ENCODE peak calls at places on chromosome 20, in nine cellular contexts. R is A172; X is iPS-NIHi11; L is left ventricle myocardium superior; G is CD8-positive, alpha-beta memory T cell; U is GM13977; W is cardiac muscle cell; V is lower lobe of right lung; N is Daoy. M is an unnamed sample.

GRCh38 chr20:40111282-40111681 is 577.8 kb downstream of the MAFB start:
- DNase-seq in R (no peak), X (no peak), L (no peak), G (no peak), U (no peak), W (no peak), V (no peak), N (no peak), M (no peak)

GRCh38 chr20:25685276-25686080 is 11.2 kb downstream of the ZNF337 start:
- DNase-seq in R (no peak), X (peak; percentile 24), L (no peak), G (no peak), U (no peak), W (no peak), V (no peak), N (no peak), M (peak; percentile 65)

GRCh38 chr20:13412806-13413445 is 191.9 kb downstream of the ISM1 start:
- DNase-seq in R (no peak), X (no peak), L (no peak), G (no peak), U (no peak), W (no peak), V (no peak), N (peak; percentile 9), M (no peak)

GRCh38 chr20:14992961-14993360 is 655.5 kb upstream of the FLRT3 start:
- DNase-seq in R (peak; percentile 12), X (no peak), L (no peak), G (no peak), U (no peak), W (no peak), V (no peak), N (no peak), M (no peak)

GRCh38 chr20:1185781-1186334 is 1.1 kb upstream of the TMEM74B start:
- DNase-seq in R (peak; percentile 33), X (peak; percentile 86), L (peak; percentile 66), G (no peak), U (peak; percentile 85), W (peak; percentile 53), V (peak; percentile 67), N (peak; percentile 73), M (peak; percentile 89)

GRCh38 chr20:41616228-41616627 is 1.9 kb downstream of the CHD6 start:
- DNase-seq in R (no peak), X (no peak), L (no peak), G (no peak), U (no peak), W (peak; percentile 56), V (no peak), N (no peak), M (no peak)

GRCh38 chr20:35606127-35606526 is 9.5 kb upstream of the SPAG4 start:
- DNase-seq in R (no peak), X (no peak), L (no peak), G (no peak), U (no peak), W (no peak), V (no peak), N (no peak), M (no peak)

GRCh38 chr20:63538204-63539091 is 1.3 kb upstream of the PTK6 start:
- DNase-seq in R (peak; percentile 63), X (peak; percentile 54), L (no peak), G (peak; percentile 43), U (no peak), W (no peak), V (peak; percentile 86), N (no peak), M (no peak)

GRCh38 chr20:17822039-17822438 is 122.3 kb downstream of the BANF2 start:
- DNase-seq in R (peak; percentile 52), X (no peak), L (no peak), G (no peak), U (no peak), W (peak; percentile 92), V (no peak), N (no peak), M (no peak)

GRCh38 chr20:4190792-4191519 is 175.6 kb upstream of the RNF24 start:
- DNase-seq in R (no peak), X (no peak), L (no peak), G (no peak), U (no peak), W (no peak), V (no peak), N (no peak), M (no peak)

GRCh38 chr20:33475381-33476160 is 14.3 kb upstream of the CBFA2T2 start:
- DNase-seq in R (no peak), X (peak; percentile 60), L (no peak), G (no peak), U (no peak), W (no peak), V (no peak), N (no peak), M (peak; percentile 53)

GRCh38 chr20:6668546-6668945 is 98.9 kb upstream of the BMP2 start:
- DNase-seq in R (no peak), X (no peak), L (no peak), G (no peak), U (no peak), W (no peak), V (no peak), N (no peak), M (no peak)

GRCh38 chr20:53774487-53775203 is 181.0 kb upstream of the ZNF217 start:
- DNase-seq in R (peak; percentile 99), X (no peak), L (no peak), G (no peak), U (no peak), W (peak; percentile 85), V (no peak), N (peak; percentile 95), M (no peak)

GRCh38 chr20:32445539-32446273 is 87.6 kb downstream of the ASXL1 start:
- DNase-seq in R (no peak), X (no peak), L (peak; percentile 29), G (no peak), U (no peak), W (no peak), V (no peak), N (no peak), M (peak; percentile 48)

GRCh38 chr20:919491-919916 is 3.4 kb upstream of the ANGPT4 start:
- DNase-seq in R (no peak), X (no peak), L (no peak), G (no peak), U (no peak), W (peak; percentile 44), V (no peak), N (peak; percentile 57), M (peak; percentile 57)

GRCh38 chr20:45049904-45050471 is 50.9 kb downstream of the KCNS1 start:
- DNase-seq in R (no peak), X (no peak), L (no peak), G (no peak), U (no peak), W (no peak), V (no peak), N (no peak), M (no peak)

GRCh38 chr20:51156041-51156795 is 133.3 kb upstream of the KCNG1 start:
- DNase-seq in R (no peak), X (no peak), L (no peak), G (no peak), U (no peak), W (peak; percentile 94), V (no peak), N (no peak), M (no peak)

GRCh38 chr20:33437141-33437911 is 6.2 kb downstream of the SNTA1 start:
- DNase-seq in R (peak; percentile 44), X (no peak), L (peak; percentile 79), G (no peak), U (no peak), W (peak; percentile 83), V (no peak), N (peak; percentile 31), M (no peak)

GRCh38 chr20:47789081-47789998 is 4.1 kb upstream of the SULF2 start:
- DNase-seq in R (no peak), X (no peak), L (no peak), G (no peak), U (no peak), W (peak; percentile 83), V (no peak), N (no peak), M (no peak)

GRCh38 chr20:59725476-59726119 is 121.3 kb downstream of the PHACTR3 start:
- DNase-seq in R (no peak), X (no peak), L (no peak), G (no peak), U (no peak), W (no peak), V (no peak), N (no peak), M (peak; percentile 68)

GRCh38 chr20:64109390-64109747 is 2.0 kb upstream of the NPBWR2 start:
- DNase-seq in R (no peak), X (no peak), L (peak; percentile 21), G (no peak), U (no peak), W (no peak), V (no peak), N (no peak), M (no peak)

GRCh38 chr20:61753196-61753942 is 312.3 kb downstream of the TAF4 start:
- DNase-seq in R (peak; percentile 90), X (no peak), L (no peak), G (no peak), U (no peak), W (peak; percentile 53), V (peak; percentile 8), N (peak; percentile 83), M (peak; percentile 65)

GRCh38 chr20:36091561-36092423 is 62.7 kb upstream of the EPB41L1 start:
- DNase-seq in R (no peak), X (peak; percentile 60), L (peak; percentile 36), G (no peak), U (no peak), W (no peak), V (no peak), N (no peak), M (peak; percentile 71)

GRCh38 chr20:19886666-19887288 is 128.7 kb downstream of the RIN2 start:
- DNase-seq in R (no peak), X (no peak), L (no peak), G (no peak), U (no peak), W (no peak), V (no peak), N (peak; percentile 6), M (peak; percentile 49)

GRCh38 chr20:64069614-64070243 is 6.7 kb downstream of the TCEA2 start:
- DNase-seq in R (no peak), X (peak; percentile 93), L (peak; percentile 60), G (no peak), U (peak; percentile 77), W (peak; percentile 35), V (peak; percentile 63), N (no peak), M (peak; percentile 89)

GRCh38 chr20:33744773-33745385 is 13.1 kb downstream of the ZNF341 start:
- DNase-seq in R (no peak), X (no peak), L (no peak), G (no peak), U (no peak), W (no peak), V (no peak), N (no peak), M (no peak)

GRCh38 chr20:52959125-52959524 is 13.0 kb upstream of the TSHZ2 start:
- DNase-seq in R (peak; percentile 86), X (no peak), L (no peak), G (no peak), U (no peak), W (peak; percentile 35), V (no peak), N (peak; percentile 30), M (no peak)

GRCh38 chr20:31517373-31517772 is 3.1 kb downstream of the HM13 start:
- DNase-seq in R (peak; percentile 61), X (peak; percentile 66), L (no peak), G (no peak), U (no peak), W (peak; percentile 50), V (no peak), N (peak; percentile 36), M (peak; percentile 89)

GRCh38 chr20:17680128-17680835 is 1.8 kb downstream of the RRBP1 start:
- DNase-seq in R (peak; percentile 69), X (no peak), L (peak; percentile 64), G (peak; percentile 20), U (no peak), W (peak; percentile 78), V (peak; percentile 81), N (peak; percentile 40), M (peak; percentile 87)

GRCh38 chr20:50320910-50321796 is 130.5 kb downstream of the CEBPB start:
- DNase-seq in R (peak; percentile 95), X (peak; percentile 97), L (peak; percentile 89), G (no peak), U (no peak), W (peak; percentile 94), V (peak; percentile 93), N (peak; percentile 99), M (peak; percentile 97)

GRCh38 chr20:60000271-60001026 is 42.2 kb downstream of the CDH26 start:
- DNase-seq in R (no peak), X (no peak), L (no peak), G (no peak), U (no peak), W (no peak), V (no peak), N (no peak), M (peak; percentile 52)

M was measured in endodermal cell.